ENCODE peak calls at places on chromosomes 12 and 14, in nine cellular contexts. T, X, H, S, F, Q, P, M and D are unnamed samples.
A peak's percentile ranks its signal among the peaks of the same experiment; 100 is the strongest.

GRCh38 chr14:91985521-91986255 is 38.2 kb upstream of the FBLN5 start:
- DNase-seq in F (peak; percentile 41), M (no peak), S (no peak), T (no peak), Q (peak; percentile 82), H (no peak), P (no peak), X (no peak), D (no peak)

GRCh38 chr12:11563785-11564739 is 85.4 kb upstream of the ETV6 start:
- DNase-seq in F (no peak), H (no peak), T (no peak), M (no peak), Q (no peak), P (no peak), X (no peak), S (no peak), D (no peak)

GRCh38 chr12:64125913-64126312 is 96.2 kb downstream of the KICS2 start:
- DNase-seq in Q (no peak), S (no peak), T (no peak), M (no peak), H (peak; percentile 50), P (no peak), X (no peak), F (no peak), D (no peak)

GRCh38 chr12:6662602-6662905 is 365 bp downstream of the ING4 start:
- DNase-seq in X (no peak), S (no peak), H (no peak), Q (no peak), T (no peak), F (no peak), M (no peak), P (no peak), D (no peak)

GRCh38 chr14:105207460-105207901 is 26.4 kb upstream of the NUDT14 start:
- DNase-seq in H (no peak), Q (no peak), X (no peak), T (peak; percentile 55), S (no peak), P (no peak), F (no peak), M (no peak), D (no peak)

GRCh38 chr14:99267871-99268775 is 3.9 kb downstream of the BCL11B start:
- DNase-seq in X (no peak), H (no peak), S (no peak), Q (no peak), F (no peak), P (no peak), T (no peak), M (no peak), D (no peak)

GRCh38 chr14:54202288-54202687 is 194.5 kb upstream of the CDKN3 start:
- DNase-seq in Q (no peak), M (no peak), S (no peak), P (no peak), X (no peak), H (no peak), T (no peak), F (no peak), D (no peak)

GRCh38 chr14:64464695-64465094 is 604 bp upstream of the AKAP5 start:
- DNase-seq in X (no peak), Q (no peak), T (no peak), P (no peak), M (no peak), H (no peak), S (no peak), F (no peak), D (no peak)

GRCh38 chr12:7188557-7189397 is 709 bp upstream of the PEX5 start:
- DNase-seq in T (peak; percentile 86), P (peak; percentile 61), X (peak; percentile 71), F (peak; percentile 59), H (peak; percentile 69), Q (peak; percentile 95), M (peak; percentile 66), S (peak; percentile 65), D (peak; percentile 83)

GRCh38 chr12:5230151-5230550 is 186.5 kb downstream of the KCNA5 start:
- DNase-seq in M (no peak), F (no peak), Q (no peak), H (no peak), T (no peak), P (no peak), X (no peak), S (no peak), D (no peak)

GRCh38 chr14:89853976-89854693 is 100.4 kb downstream of the EFCAB11 start:
- DNase-seq in P (no peak), F (no peak), X (no peak), M (no peak), Q (no peak), S (no peak), H (no peak), T (no peak), D (no peak)

DNA sequence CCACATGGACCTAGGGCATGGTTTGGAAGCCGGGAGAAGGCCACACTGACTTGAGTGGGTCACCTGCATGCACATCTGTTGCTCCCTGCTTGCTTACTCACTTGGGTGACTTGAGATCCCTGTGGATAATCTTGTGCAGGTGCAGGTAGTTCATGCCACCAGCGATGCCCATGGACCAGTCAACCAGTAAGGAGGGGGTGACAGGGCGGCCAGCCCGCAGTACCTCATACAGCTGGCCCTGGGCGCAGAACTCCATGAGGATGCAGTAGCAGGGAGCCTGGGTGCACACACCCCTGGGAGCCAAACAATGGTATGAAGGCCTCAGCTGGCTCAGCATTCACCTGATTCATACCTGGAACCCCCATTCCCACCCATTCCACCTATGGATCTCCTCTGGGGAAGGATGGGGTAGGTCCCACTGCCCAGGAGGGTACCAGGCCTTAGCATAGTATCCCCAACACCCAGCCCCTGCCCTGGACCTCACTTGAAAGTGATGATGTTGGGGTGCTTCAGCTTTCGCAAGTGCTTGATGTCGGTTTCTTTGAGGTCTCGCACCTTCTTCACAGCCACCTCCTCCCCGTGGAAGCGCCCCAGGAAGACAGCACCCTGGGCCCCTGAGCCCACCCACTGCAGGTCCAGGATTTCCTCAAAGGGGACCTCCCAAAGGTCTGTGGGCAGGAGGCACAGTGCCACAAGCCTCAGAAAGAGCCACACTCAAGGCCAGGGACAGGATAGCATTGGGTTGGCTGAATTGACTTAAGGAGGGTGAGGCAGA is 13.1 kb downstream of the MAP3K12 start:
- DNase-seq in X (peak; percentile 24), M (no peak), P (no peak), T (no peak), H (no peak), S (peak; percentile 20), F (no peak), Q (no peak), D (no peak)
- TF ChIP-seq POLR2A in X (no peak), M (no peak), P (no peak), T (no peak), H (no peak), S (no peak), F (no peak), Q (no peak), D (no peak)

GRCh38 chr14:61489527-61489926 is 168.1 kb downstream of the PRKCH start:
- DNase-seq in X (no peak), H (no peak), F (no peak), P (no peak), M (no peak), T (no peak), Q (no peak), S (no peak), D (no peak)

GRCh38 chr14:61486930-61487495 is 165.6 kb downstream of the PRKCH start:
- DNase-seq in X (no peak), P (no peak), M (no peak), H (no peak), T (no peak), Q (no peak), F (no peak), S (no peak), D (no peak)

GRCh38 chr14:61489932-61490331 is 168.6 kb downstream of the PRKCH start:
- DNase-seq in P (no peak), F (no peak), T (peak; percentile 55), Q (no peak), M (no peak), S (no peak), X (no peak), H (no peak), D (no peak)

GRCh38 chr14:61488417-61488816 is 167.0 kb downstream of the PRKCH start:
- DNase-seq in X (no peak), T (no peak), S (no peak), P (no peak), H (no peak), M (no peak), Q (no peak), F (no peak), D (no peak)

GRCh38 chr14:61489002-61489401 is 167.6 kb downstream of the PRKCH start:
- DNase-seq in P (no peak), S (no peak), T (peak; percentile 79), X (no peak), M (no peak), Q (no peak), H (no peak), F (no peak), D (no peak)
- TF ChIP-seq CTCF in P (no peak), S (no peak), T (no peak), X (no peak), M (no peak), Q (no peak), H (no peak), F (no peak), D (no peak)

DNA sequence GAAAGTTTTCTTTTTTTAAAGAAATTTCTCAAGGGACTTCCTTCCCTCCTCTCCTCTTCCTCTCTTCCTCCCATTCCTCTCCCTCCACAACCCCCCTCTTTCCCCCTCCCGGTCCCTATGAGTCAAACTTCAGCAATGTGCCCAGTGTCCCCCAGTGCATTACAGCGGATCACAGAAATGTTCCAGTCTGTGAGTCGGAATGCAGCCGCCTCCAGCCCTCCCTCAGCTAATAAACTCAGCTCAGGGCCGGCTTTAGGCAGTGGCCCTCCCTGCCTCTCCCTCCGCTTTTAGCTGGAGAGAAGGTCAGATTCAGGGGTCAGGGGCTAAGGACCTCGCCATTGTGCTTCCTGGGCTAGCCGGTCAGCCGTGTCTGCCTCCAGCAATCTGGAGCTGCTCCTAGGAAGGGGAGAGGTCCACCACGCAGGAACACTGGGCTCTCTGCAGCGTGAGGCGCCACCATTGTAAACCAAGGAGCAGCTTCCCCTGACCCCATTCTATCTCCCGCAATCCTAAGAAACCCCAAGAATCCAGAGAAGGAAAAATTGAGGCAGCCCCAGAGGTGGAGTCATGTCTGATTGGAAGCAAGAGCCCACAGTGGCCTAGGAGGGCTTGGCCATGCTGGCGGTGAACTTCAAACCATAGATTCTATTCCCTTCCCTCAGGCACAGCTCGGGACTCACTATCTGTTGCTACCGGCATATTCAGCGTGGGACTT is 1.1 kb upstream of the HDAC7 start:
- DNase-seq in Q (peak; percentile 91), S (peak; percentile 78), X (peak; percentile 96), P (peak; percentile 90), T (peak; percentile 91), H (peak; percentile 94), F (peak; percentile 91), M (peak; percentile 72), D (peak; percentile 74)
- TF ChIP-seq POLR2A in Q (peak; percentile 33), S (peak; percentile 86), X (peak; percentile 77), P (peak; percentile 76), T (peak; percentile 70), H (no peak), F (no peak), M (no peak), D (peak; percentile 9)

GRCh38 chr12:84506317-84506716 is 406.3 kb downstream of the SLC6A15 start:
- DNase-seq in F (no peak), H (no peak), S (no peak), M (no peak), Q (no peak), T (no peak), P (no peak), X (no peak), D (no peak)
- TF ChIP-seq CTCF in F (no peak), H (no peak), S (no peak), M (no peak), Q (no peak), T (no peak), P (no peak), X (no peak), D (no peak)